ENCODE peak calls at places on chromosomes 5 and 9, in four cellular contexts. U is transverse colon, D is HepG2, R is SK-N-SH. G is an unnamed sample.

GRCh38 chr5:73180561-73180960 is 7.6 kb downstream of the TMEM174 start:
- DNase-seq in U (no peak), D (no peak), R (no peak), G (no peak)

GRCh38 chr5:2579126-2579525 is 172.4 kb downstream of the IRX2 start:
- DNase-seq in U (no peak), D (no peak), R (no peak), G (peak)

GRCh38 chr5:134242146-134242545 is 16.3 kb upstream of the PPP2CA start:
- DNase-seq in U (peak), D (peak), R (no peak), G (no peak)

GRCh38 chr5:103424453-103425205 is 138.0 kb downstream of the NUDT12 start:
- DNase-seq in U (no peak), D (no peak), R (no peak), G (no peak)

GRCh38 chr9:122111413-122112085 is 18.4 kb upstream of the TTLL11 start:
- DNase-seq in U (no peak), D (no peak), R (peak), G (no peak)

GRCh38 chr9:72758944-72759343 is 193.9 kb downstream of the ALDH1A1 start:
- DNase-seq in U (no peak), D (no peak), R (no peak), G (no peak)

GRCh38 chr5:35247645-35248034 is 17.4 kb upstream of the PRLR start:
- DNase-seq in U (no peak), D (no peak), R (no peak), G (no peak)

GRCh38 chr5:16693879-16694278 is 77.1 kb upstream of the RETREG1 start:
- DNase-seq in U (no peak), D (no peak), R (peak), G (no peak)

GRCh38 chr9:89683626-89684025 is 78.8 kb downstream of the GADD45G start:
- DNase-seq in U (no peak), D (no peak), R (no peak), G (no peak)

GRCh38 chr5:1257841-1258240 is 32.7 kb downstream of the SLC6A18 start:
- DNase-seq in U (no peak), D (no peak), R (no peak), G (no peak)

GRCh38 chr9:21153688-21154608 is 12.3 kb upstream of the IFNW1 start:
- DNase-seq in U (no peak), D (no peak), R (peak), G (no peak)

GRCh38 chr9:38621434-38622082 is 1.2 kb upstream of the ANKRD18A start:
- DNase-seq in U (peak), D (peak), R (peak), G (peak)

GRCh38 chr5:15734058-15734457 is 234.1 kb downstream of the FBXL7 start:
- DNase-seq in U (no peak), D (no peak), R (no peak), G (no peak)

GRCh38 chr9:134049236-134049635 is 18.6 kb downstream of the BRD3 start:
- DNase-seq in U (no peak), D (no peak), R (no peak), G (no peak)

GRCh38 chr5:144202072-144202471 is 31.4 kb downstream of the KCTD16 start:
- DNase-seq in U (no peak), D (no peak), R (no peak), G (no peak)

GRCh38 chr9:71032779-71033178 is 88.6 kb downstream of the TRPM3 start:
- DNase-seq in U (no peak), D (no peak), R (no peak), G (no peak)

GRCh38 chr5:1526151-1526631 is 2.4 kb upstream of the LPCAT1 start:
- DNase-seq in U (peak), D (no peak), R (no peak), G (no peak)

GRCh38 chr9:32644698-32645097 is 9.2 kb upstream of the TAF1L start:
- DNase-seq in U (no peak), D (no peak), R (no peak), G (no peak)

GRCh38 chr5:90233496-90233895 is 176.1 kb downstream of the CETN3 start:
- DNase-seq in U (no peak), D (no peak), R (no peak), G (no peak)

GRCh38 chr9:95736891-95737522 is 138.5 kb upstream of the ERCC6L2 start:
- DNase-seq in U (no peak), D (no peak), R (no peak), G (no peak)

GRCh38 chr9:982660-983240 is 6.3 kb downstream of the DMRT3 start:
- DNase-seq in U (no peak), D (no peak), R (no peak), G (peak)

GRCh38 chr9:114156658-114157421 is 1.5 kb downstream of the COL27A1 start:
- DNase-seq in U (peak), D (no peak), R (peak), G (no peak)

GRCh38 chr5:154237376-154237743 is 46.8 kb downstream of the GALNT10 start:
- DNase-seq in U (no peak), D (no peak), R (no peak), G (peak)

GRCh38 chr9:98625728-98626127 is 83.0 kb downstream of the GABBR2 start:
- DNase-seq in U (no peak), D (no peak), R (no peak), G (no peak)

GRCh38 chr9:134375430-134376385 is 49.5 kb downstream of the RXRA start:
- DNase-seq in U (no peak), D (no peak), R (peak), G (no peak)

GRCh38 chr5:82222597-82223574 is 55.3 kb downstream of the RPS23 start:
- DNase-seq in U (no peak), D (no peak), R (peak), G (no peak)

GRCh38 chr5:91332267-91333044 is 50.7 kb downstream of the ARRDC3 start:
- DNase-seq in U (no peak), D (peak), R (no peak), G (no peak)

GRCh38 chr9:36690769-36691168 is 118.1 kb downstream of the MELK start:
- DNase-seq in U (no peak), D (no peak), R (no peak), G (no peak)

GRCh38 chr9:133828338-133828997 is 90.3 kb upstream of the SARDH start:
- DNase-seq in U (no peak), D (no peak), R (no peak), G (no peak)

GRCh38 chr5:122142480-122142879 is 13.1 kb downstream of the ZNF474 start:
- DNase-seq in U (no peak), D (no peak), R (no peak), G (peak)

GRCh38 chr5:101326766-101327165 is 423.7 kb upstream of the ST8SIA4 start:
- DNase-seq in U (no peak), D (no peak), R (no peak), G (no peak)

GRCh38 chr5:84343171-84343570 is 41.5 kb downstream of the EDIL3 start:
- DNase-seq in U (no peak), D (no peak), R (no peak), G (no peak)

GRCh38 chr5:6435356-6435755 is 13.3 kb upstream of the UBE2QL1 start:
- DNase-seq in U (no peak), D (peak), R (no peak), G (no peak)

GRCh38 chr5:4942831-4943178 is 197.3 kb upstream of the ADAMTS16 start:
- DNase-seq in U (no peak), D (no peak), R (no peak), G (no peak)

GRCh38 chr9:91837982-91838731 is 111.9 kb downstream of the ROR2 start:
- DNase-seq in U (peak), D (no peak), R (no peak), G (no peak)

GRCh38 chr5:44997506-44997905 is 188.8 kb downstream of the MRPS30 start:
- DNase-seq in U (no peak), D (no peak), R (no peak), G (no peak)

GRCh38 chr5:108003178-108003577 is 332.4 kb upstream of the EFNA5 start:
- DNase-seq in U (no peak), D (no peak), R (peak), G (no peak)

GRCh38 chr9:112377087-112377486 is 2.8 kb upstream of the HSDL2 start:
- DNase-seq in U (no peak), D (no peak), R (no peak), G (no peak)
- TF ChIP-seq EP300 in U (no peak), D (no peak), R (no peak), G (no peak)

GRCh38 chr9:105296889-105297288 is 52.4 kb downstream of the SLC44A1 start:
- DNase-seq in U (no peak), D (peak), R (no peak), G (no peak)

GRCh38 chr9:105295151-105295550 is 50.7 kb downstream of the SLC44A1 start:
- DNase-seq in U (no peak), D (no peak), R (no peak), G (no peak)

GRCh38 chr9:105297442-105298097 is 53.1 kb downstream of the SLC44A1 start:
- DNase-seq in U (no peak), D (no peak), R (no peak), G (no peak)

GRCh38 chr9:105295986-105296385 is 51.5 kb downstream of the SLC44A1 start:
- DNase-seq in U (no peak), D (no peak), R (no peak), G (no peak)

DNA sequence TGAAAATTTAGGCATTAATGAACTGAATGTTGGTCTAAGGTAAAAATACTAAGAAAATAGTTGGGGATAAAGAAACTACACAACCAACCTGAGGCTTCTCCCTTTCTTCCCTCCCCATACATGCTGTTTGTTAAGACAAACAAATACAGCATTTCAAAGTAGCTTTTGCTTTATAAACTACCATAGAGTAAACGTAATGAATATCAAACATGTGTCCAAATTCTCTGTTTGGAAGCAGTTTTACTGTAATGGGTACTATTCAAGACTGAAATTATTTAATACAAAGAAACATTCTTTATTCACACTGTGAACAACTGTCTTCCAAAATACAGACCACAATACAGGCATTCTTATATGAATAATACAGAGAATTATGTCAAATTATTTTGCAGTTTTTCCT is 52.0 kb downstream of the SLC44A1 start:
- DNase-seq in U (no peak), D (no peak), R (no peak), G (no peak)
- H3K27ac ChIP-seq in U (no peak), D (peak), R (peak), G (peak)

GRCh38 chr5:132190161-132190817 is 37.4 kb downstream of the P4HA2 start:
- DNase-seq in U (no peak), D (peak), R (peak), G (peak)
- TF ChIP-seq POLR2AphosphoS5 in U (peak), D (no peak), R (no peak), G (no peak)

GRCh38 chr9:27335088-27335487 is 38.1 kb upstream of the EQTN start:
- DNase-seq in U (no peak), D (no peak), R (no peak), G (no peak)

GRCh38 chr9:27336829-27337228 is 39.9 kb upstream of the EQTN start:
- DNase-seq in U (no peak), D (no peak), R (no peak), G (no peak)

GRCh38 chr9:27331393-27331792 is 34.4 kb upstream of the EQTN start:
- DNase-seq in U (no peak), D (no peak), R (no peak), G (no peak)

GRCh38 chr9:27329292-27329691 is 32.3 kb upstream of the EQTN start:
- DNase-seq in U (no peak), D (no peak), R (no peak), G (no peak)

GRCh38 chr9:27333241-27334052 is 36.5 kb upstream of the EQTN start:
- DNase-seq in U (peak), D (peak), R (peak), G (no peak)
- TF ChIP-seq EP300 in U (no peak), D (no peak), R (no peak), G (no peak)

DNA sequence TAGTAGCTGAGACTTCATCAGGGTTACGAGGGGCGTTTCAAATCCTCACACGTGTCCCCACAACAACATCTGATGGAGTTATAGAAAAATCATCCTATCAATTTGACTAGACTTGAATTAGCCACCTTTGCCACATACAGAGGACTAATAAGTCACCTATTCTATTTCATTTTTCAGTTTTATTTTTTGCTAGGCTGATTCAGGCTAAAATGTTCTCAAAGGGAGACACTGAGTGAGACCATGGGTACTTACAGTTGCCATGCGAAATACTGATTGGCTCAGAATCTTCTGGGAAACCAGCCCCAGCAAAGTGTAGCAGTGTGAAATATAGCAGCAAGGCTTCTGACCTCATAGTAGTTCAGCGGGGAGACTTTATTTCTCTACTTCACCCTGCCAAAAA is 70.0 kb downstream of the SEMA6A start:
- DNase-seq in U (no peak), D (no peak), R (no peak), G (peak)
- H3K27ac ChIP-seq in U (no peak), D (no peak), R (no peak), G (no peak)

DNA sequence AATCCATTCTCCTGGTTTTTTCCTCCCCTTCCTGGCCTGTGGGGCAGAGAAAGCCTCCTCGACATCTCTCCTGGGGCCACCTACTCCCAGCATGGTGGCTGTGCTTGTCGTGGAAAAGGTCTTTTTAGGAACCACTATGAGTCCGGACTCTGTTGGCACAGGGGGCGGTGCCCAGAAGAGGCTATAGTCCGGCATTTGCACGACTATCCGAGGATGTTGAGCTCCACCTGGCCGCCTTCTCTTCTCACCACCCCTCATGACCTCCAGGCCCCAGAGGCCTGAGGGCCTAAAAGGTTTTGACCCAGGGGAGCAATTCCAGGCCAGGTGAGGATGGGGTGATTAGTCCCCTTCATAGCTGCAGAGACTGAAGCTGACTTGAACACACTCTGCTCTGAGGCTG is 14.1 kb downstream of the CSF2 start:
- DNase-seq in U (no peak), D (no peak), R (no peak), G (no peak)
- TF ChIP-seq POLR2AphosphoS5 in U (no peak), D (no peak), R (no peak), G (no peak)

DNA sequence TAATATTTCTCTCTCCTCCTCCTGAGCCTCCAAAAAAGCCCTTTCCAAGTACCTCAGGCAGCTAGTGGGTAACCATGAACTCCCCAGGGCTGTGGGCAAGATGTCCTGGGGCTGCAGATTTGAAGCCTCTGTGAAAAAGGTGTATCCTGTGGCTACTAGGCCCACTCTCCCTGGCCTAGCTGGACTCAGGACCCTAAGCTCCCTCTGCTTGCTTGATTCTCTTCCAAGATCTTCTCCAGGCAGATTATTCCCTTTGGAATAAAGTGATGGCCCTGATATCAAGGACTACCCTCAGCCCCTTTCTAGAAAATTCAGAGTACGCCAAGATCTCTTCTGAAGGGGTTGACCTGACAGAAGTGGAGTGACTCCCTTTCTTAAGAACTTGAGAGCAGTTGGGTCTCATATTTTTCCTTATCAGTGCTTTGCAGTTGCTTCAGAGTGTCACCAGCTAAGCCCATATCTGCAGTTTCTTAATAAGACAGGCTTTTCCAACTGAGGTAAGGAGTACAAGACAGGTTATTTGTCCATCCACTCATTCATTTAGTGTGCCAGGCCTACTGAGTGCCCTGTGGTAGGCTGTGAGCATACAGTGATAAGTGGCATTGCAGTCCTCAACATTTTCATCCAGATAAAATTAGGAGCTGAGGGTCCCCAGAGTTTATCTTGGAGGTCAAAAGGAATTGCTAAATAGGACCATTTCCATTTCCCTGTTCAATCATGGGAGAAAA is 42.5 kb downstream of the CYSTM1 start:
- DNase-seq in U (no peak), D (no peak), R (no peak), G (no peak)
- TF ChIP-seq EP300 in U (no peak), D (no peak), R (no peak), G (no peak)

DNA sequence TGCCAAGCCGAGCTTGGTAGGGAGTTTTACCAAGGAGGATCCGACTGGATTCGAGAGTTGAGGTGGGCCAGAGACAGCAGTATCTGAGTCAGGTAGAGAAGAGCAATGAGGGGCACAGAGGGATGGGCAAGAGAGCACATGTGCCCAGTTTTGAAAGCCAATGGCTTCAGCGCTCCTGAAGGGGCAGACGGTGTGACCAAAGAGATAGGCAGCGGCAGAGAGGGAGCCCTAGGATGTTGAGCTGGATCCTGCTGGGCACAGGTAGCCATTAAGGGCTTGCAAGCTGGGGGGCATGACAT is 941 bp downstream of the FGFR4 start:
- DNase-seq in U (no peak), D (no peak), R (no peak), G (no peak)
- H3K27ac ChIP-seq in U (peak), D (peak), R (no peak), G (no peak)

GRCh38 chr9:132384376-132384775 is 22.3 kb downstream of the TTF1 start:
- DNase-seq in U (no peak), D (no peak), R (no peak), G (no peak)

GRCh38 chr9:132383462-132383883 is 23.2 kb downstream of the TTF1 start:
- DNase-seq in U (peak), D (no peak), R (no peak), G (no peak)

DNA sequence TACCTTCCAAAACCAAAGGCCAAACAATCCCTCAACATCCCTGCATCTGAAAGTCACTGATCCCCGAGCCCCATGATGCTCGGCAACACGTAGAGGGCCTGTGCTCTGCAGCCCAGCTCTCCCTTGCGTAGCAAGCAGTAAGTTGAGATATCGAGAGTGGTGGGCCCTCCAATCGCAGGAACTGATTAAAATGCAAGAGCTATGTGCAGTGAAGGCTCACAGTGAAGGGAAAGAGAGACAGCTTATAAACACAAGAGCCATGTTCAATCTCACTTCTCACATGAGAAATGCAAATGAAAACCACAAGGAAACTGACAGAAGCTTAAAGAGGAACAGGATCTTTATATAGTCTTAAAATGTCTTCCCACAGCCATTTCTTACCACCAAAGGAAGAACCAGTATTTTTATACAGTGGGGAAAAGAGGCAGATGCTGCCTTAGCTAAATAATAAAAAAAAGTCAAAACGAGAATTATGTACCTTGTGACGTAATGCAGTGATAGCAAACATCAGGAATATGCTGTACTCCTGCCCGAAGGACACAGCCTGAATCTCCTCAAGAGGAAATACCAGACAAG is 24.6 kb downstream of the TTF1 start:
- DNase-seq in U (no peak), D (no peak), R (no peak), G (no peak)
- TF ChIP-seq POLR2AphosphoS5 in U (no peak), D (no peak), R (no peak), G (no peak)

GRCh38 chr5:139389701-139390638 is at the start of gene MZB1:
- DNase-seq in U (peak), D (no peak), R (no peak), G (no peak)
- TF ChIP-seq EP300 in U (no peak), D (no peak), R (no peak), G (no peak)

G was measured in esophagus muscularis mucosa.